ENCODE peak calls at places on chromosomes 3 and 15, in nine cellular contexts. G is fibroblast of mammary gland; S is T-helper 1 cell; X is Calu3; P is CD8-positive, alpha-beta memory T cell; E is ascending aorta; M is upper lobe of right lung; T is heart left ventricle; B is stimulated activated naive B cell treated with anti-CD40 and anti-IgM and Interleukin-4, amounts not matched to agents 10 μg/mL and 1 μg/mL and 100 μg/mL, for 72 hours. W is an unnamed sample.

GRCh38 chr15:69319384-69320375 is 21.0 kb downstream of the PAQR5 start:
- DNase-seq in E (no peak), P (no peak), S (no peak), X (no peak), M (no peak), T (no peak), B (no peak), G (no peak), W (no peak)

GRCh38 chr15:37585966-37586656 is 348.3 kb upstream of the TMCO5A start:
- DNase-seq in B (no peak), M (no peak), X (no peak), T (no peak), P (no peak), S (no peak), E (no peak), G (peak), W (no peak)

GRCh38 chr3:38153986-38154608 is 11.2 kb upstream of the OXSR1 start:
- DNase-seq in T (no peak), P (no peak), X (peak), B (no peak), S (no peak), E (no peak), G (peak), M (no peak), W (no peak)

GRCh38 chr15:83734487-83734886 is 80.6 kb downstream of the ADAMTSL3 start:
- DNase-seq in E (no peak), S (no peak), G (peak), P (no peak), T (no peak), B (no peak), X (peak), M (no peak), W (no peak)

GRCh38 chr3:132293231-132293630 is 24.0 kb upstream of the ACP3 start:
- DNase-seq in G (no peak), T (no peak), E (no peak), P (no peak), S (no peak), B (no peak), M (no peak), X (no peak), W (no peak)

GRCh38 chr15:94125131-94125530 is 106.2 kb upstream of the MCTP2 start:
- DNase-seq in T (no peak), P (no peak), B (no peak), E (no peak), G (peak), S (no peak), X (no peak), M (no peak), W (no peak)

GRCh38 chr15:65525622-65526021 is 4.6 kb upstream of the HACD3 start:
- DNase-seq in T (peak), M (no peak), S (no peak), G (peak), B (no peak), P (no peak), E (no peak), X (no peak), W (no peak)

GRCh38 chr3:14806641-14807263 is 12.0 kb upstream of the FGD5 start:
- DNase-seq in M (peak), T (no peak), P (no peak), E (no peak), G (peak), X (peak), S (no peak), B (peak), W (no peak)

GRCh38 chr3:81742581-81742980 is 18.9 kb downstream of the GBE1 start:
- DNase-seq in B (no peak), X (no peak), T (no peak), E (no peak), M (no peak), G (no peak), P (no peak), S (no peak), W (no peak)

GRCh38 chr3:48267782-48268181 is 26.9 kb downstream of the ZNF589 start:
- DNase-seq in M (no peak), E (no peak), X (no peak), B (no peak), T (no peak), G (no peak), P (no peak), S (no peak), W (no peak)

GRCh38 chr15:101121511-101122090 is 130.2 kb downstream of the CHSY1 start:
- DNase-seq in G (peak), M (peak), S (no peak), P (peak), B (peak), X (peak), E (peak), T (peak), W (no peak)

GRCh38 chr3:195165264-195165608 is 105.7 kb downstream of the XXYLT1 start:
- DNase-seq in P (no peak), S (no peak), E (no peak), X (no peak), M (no peak), G (no peak), T (no peak), B (no peak), W (no peak)

GRCh38 chr3:130820976-130821375 is 72.9 kb upstream of the ATP2C1 start:
- DNase-seq in X (peak), B (no peak), T (no peak), S (no peak), E (peak), M (no peak), G (peak), P (no peak), W (no peak)

GRCh38 chr3:42127226-42127625 is 36.1 kb downstream of the TRAK1 start:
- DNase-seq in M (no peak), B (no peak), G (no peak), S (no peak), P (no peak), E (no peak), T (no peak), X (no peak), W (no peak)

GRCh38 chr3:46998121-46998851 is 18.8 kb downstream of the NBEAL2 start:
- DNase-seq in B (peak), P (peak), S (peak), E (no peak), T (peak), M (peak), X (peak), G (peak), W (peak)

GRCh38 chr15:62452016-62452415 is 286.9 kb upstream of the C2CD4B start:
- DNase-seq in T (no peak), E (no peak), X (no peak), M (no peak), P (no peak), B (no peak), S (no peak), G (no peak), W (no peak)

GRCh38 chr15:62977952-62978811 is 64.4 kb upstream of the TPM1 start:
- DNase-seq in E (no peak), S (no peak), M (no peak), T (no peak), B (no peak), G (peak), X (no peak), P (no peak), W (no peak)

GRCh38 chr15:29969587-29970401 is 113.0 kb upstream of the GOLGA8J start:
- DNase-seq in M (no peak), S (no peak), X (no peak), E (no peak), P (no peak), T (no peak), G (no peak), B (no peak), W (no peak)

GRCh38 chr3:9398715-9399708 is 1.6 kb downstream of the SETD5 start:
- DNase-seq in X (no peak), G (peak), M (no peak), T (no peak), B (no peak), S (peak), E (no peak), P (peak), W (peak)

GRCh38 chr3:40321818-40322217 is 12.3 kb downstream of the EIF1B start:
- DNase-seq in P (no peak), X (no peak), G (no peak), M (no peak), B (no peak), E (no peak), T (no peak), S (no peak), W (no peak)

GRCh38 chr15:66883322-66883911 is 181.4 kb downstream of the SMAD6 start:
- DNase-seq in E (peak), B (no peak), S (no peak), T (peak), G (peak), X (peak), M (peak), P (no peak), W (no peak)

GRCh38 chr3:14222900-14223594 is 44.4 kb downstream of the LSM3 start:
- DNase-seq in T (no peak), E (no peak), G (peak), B (no peak), S (no peak), M (no peak), P (no peak), X (no peak), W (no peak)

GRCh38 chr3:38149701-38150100 is 11.2 kb downstream of the MYD88 start:
- DNase-seq in S (no peak), E (no peak), P (no peak), B (no peak), G (no peak), X (no peak), T (no peak), M (no peak), W (no peak)

GRCh38 chr3:8578282-8578681 is 66.3 kb downstream of the SSUH2 start:
- DNase-seq in E (no peak), B (no peak), X (no peak), P (no peak), S (no peak), T (no peak), G (no peak), M (no peak), W (no peak)

GRCh38 chr3:126895178-126896066 is 87.5 kb upstream of the PLXNA1 start:
- DNase-seq in E (peak), M (no peak), P (no peak), B (no peak), S (no peak), G (peak), X (peak), T (no peak), W (no peak)

GRCh38 chr3:106130384-106131084 is 261.7 kb upstream of the CBLB start:
- DNase-seq in G (peak), X (no peak), T (no peak), P (no peak), B (no peak), E (no peak), S (no peak), M (no peak), W (no peak)

GRCh38 chr15:73900129-73900712 is 26.0 kb upstream of the LOXL1 start:
- DNase-seq in M (no peak), T (no peak), G (peak), P (no peak), X (no peak), E (no peak), S (no peak), B (no peak), W (no peak)

GRCh38 chr3:21170964-21171363 is 580.0 kb downstream of the ZNF385D start:
- DNase-seq in P (no peak), S (no peak), B (no peak), X (peak), G (peak), E (no peak), T (no peak), M (no peak), W (no peak)

GRCh38 chr3:122415762-122416654 is at the start of gene WDR5B:
- DNase-seq in G (peak), P (peak), X (peak), T (peak), S (peak), M (peak), B (peak), E (peak), W (peak)

GRCh38 chr3:113698891-113699465 is 2.5 kb upstream of the USF3 start:
- DNase-seq in T (no peak), P (no peak), E (no peak), S (peak), B (no peak), G (no peak), M (no peak), X (peak), W (no peak)

GRCh38 chr15:86676002-86676401 is 596.3 kb downstream of the AGBL1 start:
- DNase-seq in P (no peak), E (no peak), G (no peak), X (no peak), S (no peak), M (no peak), T (no peak), B (no peak), W (no peak)

GRCh38 chr15:31276596-31277298 is 49.9 kb upstream of the KLF13 start:
- DNase-seq in S (no peak), B (no peak), P (no peak), G (no peak), T (peak), E (no peak), M (no peak), X (no peak), W (no peak)

GRCh38 chr15:99102332-99103235 is 2.3 kb upstream of the SYNM start:
- DNase-seq in G (no peak), T (no peak), E (no peak), S (no peak), B (no peak), P (no peak), M (no peak), X (no peak), W (no peak)

W was measured in effector memory CD4-positive, alpha-beta T cell.